ENCODE peak calls at places on chromosomes 6 and 20, in eight cellular contexts. O is iPS-NIHi11; Q is mammary epithelial cell; E is stimulated activated naive CD4-positive, alpha-beta T cell; D is Calu3; S is MG63; B is fibroblast of pulmonary artery; G is SHP77. U is an unnamed sample.
A peak's percentile ranks its signal among the peaks of the same experiment; 100 is the strongest.

GRCh38 chr6:136723780-136724179 is 68.5 kb downstream of the MAP3K5 start:
- DNase-seq in O (no peak), Q (no peak), E (no peak), D (peak; percentile 28), S (peak; percentile 8), B (no peak), G (peak; percentile 26), U (no peak)

GRCh38 chr20:32018269-32019155 is 8.3 kb downstream of the CCM2L start:
- DNase-seq in O (peak; percentile 92), Q (peak; percentile 19), E (peak; percentile 34), D (peak; percentile 95), S (peak; percentile 50), B (no peak), G (peak; percentile 75), U (peak; percentile 91)

GRCh38 chr6:151063339-151063738 is 176.4 kb upstream of the AKAP12 start:
- DNase-seq in O (no peak), Q (peak; percentile 65), E (no peak), D (no peak), S (no peak), B (peak; percentile 59), G (no peak), U (peak; percentile 57)

GRCh38 chr6:139588734-139589418 is 214.4 kb upstream of the CITED2 start:
- DNase-seq in O (no peak), Q (no peak), E (no peak), D (no peak), S (no peak), B (peak; percentile 70), G (no peak), U (no peak)

GRCh38 chr20:17680128-17680835 is 1.8 kb downstream of the RRBP1 start:
- DNase-seq in O (no peak), Q (peak; percentile 40), E (no peak), D (peak; percentile 17), S (peak; percentile 54), B (peak; percentile 84), G (no peak), U (peak; percentile 74)

GRCh38 chr6:75076009-75076408 is 129.8 kb downstream of the COL12A1 start:
- DNase-seq in O (no peak), Q (no peak), E (no peak), D (no peak), S (no peak), B (no peak), G (no peak), U (no peak)

GRCh38 chr20:3614509-3614908 is 48.7 kb downstream of the GFRA4 start:
- DNase-seq in O (no peak), Q (no peak), E (no peak), D (no peak), S (no peak), B (no peak), G (no peak), U (no peak)

GRCh38 chr6:30542915-30543314 is 13.4 kb downstream of the GNL1 start:
- DNase-seq in O (no peak), Q (no peak), E (no peak), D (no peak), S (no peak), B (peak; percentile 21), G (no peak), U (no peak)

GRCh38 chr6:41836660-41837052 is 49.2 kb downstream of the TOMM6 start:
- DNase-seq in O (no peak), Q (peak; percentile 39), E (no peak), D (no peak), S (no peak), B (no peak), G (no peak), U (no peak)